ENCODE peak calls at places on chromosomes 5 and 9, in six cellular contexts. O is mucosa of gallbladder; C is amniotic stem cell; F is adrenal gland; I is CD8-positive, alpha-beta T cell; R is HCEC 1CT. P is an unnamed sample.
A peak's percentile ranks its signal among the peaks of the same experiment; 100 is the strongest.

GRCh38 chr9:108052431-108053080 is 563.0 kb upstream of the KLF4 start:
- DNase-seq in O (no peak), F (no peak), I (no peak), R (no peak), C (no peak), P (no peak)

GRCh38 chr9:128371622-128372117 is 496 bp downstream of the URM1 start:
- DNase-seq in C (no peak), R (no peak), O (no peak), F (no peak), I (no peak), P (no peak)

GRCh38 chr5:143491644-143492043 is 88.2 kb upstream of the NR3C1 start:
- DNase-seq in I (no peak), F (no peak), C (no peak), O (no peak), R (no peak), P (no peak)

GRCh38 chr5:1543398-1544293 is 19.9 kb upstream of the LPCAT1 start:
- DNase-seq in I (no peak), C (no peak), R (no peak), F (no peak), O (peak; percentile 8), P (no peak)

GRCh38 chr5:115414406-115415142 is 118.1 kb upstream of the CCDC112 start:
- DNase-seq in C (no peak), F (peak; percentile 15), O (no peak), R (peak; percentile 99), I (no peak), P (peak; percentile 72)

GRCh38 chr5:75034137-75034739 is 18.1 kb downstream of the GCNT4 start:
- DNase-seq in F (no peak), R (no peak), C (no peak), O (no peak), I (peak; percentile 38), P (no peak)

GRCh38 chr9:37486616-37487544 is 1.1 kb downstream of the POLR1E start:
- DNase-seq in F (peak; percentile 82), R (peak; percentile 85), I (no peak), O (no peak), C (peak; percentile 85), P (peak; percentile 87)

GRCh38 chr9:72675586-72675985 is 154.2 kb downstream of the TMC1 start:
- DNase-seq in O (peak; percentile 28), F (no peak), I (no peak), R (no peak), C (no peak), P (no peak)

GRCh38 chr5:43014522-43014921 is 25.6 kb downstream of the ANXA2R start:
- DNase-seq in R (no peak), C (no peak), O (no peak), F (no peak), I (no peak), P (no peak)

GRCh38 chr5:135126688-135127603 is 92.9 kb upstream of the PITX1 start:
- DNase-seq in R (no peak), I (no peak), F (no peak), O (peak; percentile 63), C (no peak), P (no peak)

GRCh38 chr5:167790462-167791260 is 500.8 kb upstream of the WWC1 start:
- DNase-seq in F (no peak), O (no peak), C (no peak), R (no peak), I (no peak), P (no peak)

GRCh38 chr9:86324308-86324707 is 29.9 kb downstream of the TUT7 start:
- DNase-seq in R (peak; percentile 45), O (no peak), I (no peak), F (no peak), C (no peak), P (no peak)

GRCh38 chr9:23774266-23774665 is 51.8 kb downstream of the ELAVL2 start:
- DNase-seq in I (no peak), F (no peak), O (no peak), R (no peak), C (peak; percentile 5), P (no peak)

GRCh38 chr9:77756449-77756848 is 108.3 kb upstream of the GNA14 start:
- DNase-seq in O (no peak), R (no peak), F (no peak), C (no peak), I (no peak), P (no peak)

GRCh38 chr5:40676643-40677333 is 2.9 kb upstream of the PTGER4 start:
- DNase-seq in C (peak; percentile 77), I (no peak), F (no peak), R (peak; percentile 91), O (no peak), P (no peak)

GRCh38 chr5:110832683-110833082 is 93.9 kb downstream of the SLC25A46 start:
- DNase-seq in O (no peak), F (no peak), R (no peak), I (no peak), C (no peak), P (no peak)

GRCh38 chr5:138967806-138968448 is 92.8 kb upstream of the LRRTM2 start:
- DNase-seq in I (no peak), C (no peak), R (no peak), O (peak; percentile 38), F (no peak), P (no peak)

GRCh38 chr5:14742427-14743010 is 78.0 kb downstream of the OTULIN start:
- DNase-seq in O (no peak), F (no peak), I (no peak), R (no peak), C (no peak), P (no peak)

GRCh38 chr5:67306997-67307580 is 110.5 kb upstream of the CD180 start:
- DNase-seq in F (no peak), I (no peak), R (no peak), C (no peak), O (no peak), P (no peak)

GRCh38 chr5:169652057-169652456 is 15.0 kb downstream of the DOCK2 start:
- DNase-seq in I (no peak), C (no peak), R (no peak), O (no peak), F (no peak), P (no peak)

GRCh38 chr9:1222511-1222910 is 172.4 kb downstream of the DMRT2 start:
- DNase-seq in F (no peak), O (no peak), R (no peak), C (no peak), I (no peak), P (no peak)

GRCh38 chr5:87394407-87394806 is 18.3 kb downstream of the CCNH start:
- DNase-seq in F (no peak), C (no peak), R (peak; percentile 91), O (no peak), I (no peak), P (no peak)

GRCh38 chr9:136882109-136882946 is 4.0 kb upstream of the TRAF2 start:
- DNase-seq in F (peak; percentile 93), O (peak; percentile 68), R (peak; percentile 71), C (no peak), I (peak; percentile 77), P (peak; percentile 14)

GRCh38 chr9:15485836-15486678 is 24.7 kb downstream of the PSIP1 start:
- DNase-seq in O (no peak), I (no peak), R (no peak), C (peak; percentile 18), F (no peak), P (no peak)

GRCh38 chr9:110426052-110426709 is 88.5 kb upstream of the TXNDC8 start:
- DNase-seq in F (no peak), R (peak; percentile 3), I (no peak), O (no peak), C (no peak), P (no peak)

GRCh38 chr9:125904155-125904841 is 157.1 kb downstream of the PBX3 start:
- DNase-seq in F (no peak), I (no peak), R (no peak), O (no peak), C (no peak), P (no peak)

P was measured in AG04449.